ENCODE peak calls at places on chromosomes 2 and 18, in four cellular contexts. G is HCT116, H is breast epithelium, J is esophagus squamous epithelium. B is an unnamed sample.

GRCh38 chr2:102033028-102033749 is 41.4 kb downstream of the IL1R2 start:
- DNase-seq in G (no peak), H (peak; percentile 72), J (no peak), B (no peak)

GRCh38 chr2:9388950-9389911 is 34.1 kb downstream of the ITGB1BP1 start:
- DNase-seq in J (no peak), H (no peak), G (no peak), B (no peak)

GRCh38 chr2:48589170-48589767 is 28.4 kb upstream of the GTF2A1L start:
- DNase-seq in J (no peak), H (no peak), G (peak; percentile 28), B (peak; percentile 27)

GRCh38 chr2:128169497-128169896 is 78.5 kb downstream of the UGGT1 start:
- DNase-seq in J (no peak), G (no peak), H (no peak), B (no peak)

GRCh38 chr2:241811209-241811951 is 2.4 kb downstream of the NEU4 start:
- DNase-seq in G (no peak), H (no peak), J (no peak), B (no peak)

GRCh38 chr18:51151568-51152511 is 45.6 kb downstream of the MEX3C start:
- DNase-seq in H (no peak), J (no peak), G (no peak), B (no peak)

GRCh38 chr2:18526429-18526828 is 34.0 kb downstream of the RDH14 start:
- DNase-seq in J (no peak), H (no peak), G (no peak), B (no peak)

GRCh38 chr2:89763581-89764485 is 1072.4 kb downstream of the RPIA start:
- DNase-seq in J (no peak), G (no peak), H (peak; percentile 49), B (no peak)

GRCh38 chr18:8705280-8705940 is at the start of gene MTCL1:
- DNase-seq in J (no peak), G (no peak), H (no peak), B (peak; percentile 82)

GRCh38 chr2:9715238-9715637 is 84.4 kb upstream of the YWHAQ start:
- DNase-seq in G (no peak), J (no peak), H (no peak), B (no peak)

GRCh38 chr2:176188218-176188968 is at the start of gene HOXD1:
- DNase-seq in J (no peak), G (no peak), H (no peak), B (no peak)

GRCh38 chr18:25099838-25100393 is 252.1 kb downstream of the ZNF521 start:
- DNase-seq in G (no peak), J (no peak), H (no peak), B (peak; percentile 29)

GRCh38 chr2:28325567-28326468 is 66.8 kb upstream of the FOSL2 start:
- DNase-seq in G (peak; percentile 65), H (no peak), J (no peak), B (no peak)

GRCh38 chr2:29811378-29811777 is 110.0 kb downstream of the ALK start:
- DNase-seq in J (no peak), G (no peak), H (no peak), B (no peak)

GRCh38 chr2:98472132-98472650 is 27.5 kb downstream of the INPP4A start:
- DNase-seq in G (no peak), J (no peak), H (no peak), B (peak; percentile 91)

GRCh38 chr18:3224223-3224622 is 4.5 kb upstream of the MYOM1 start:
- DNase-seq in G (no peak), H (no peak), J (no peak), B (no peak)

GRCh38 chr18:80171190-80171872 is 62.3 kb downstream of the ADNP2 start:
- DNase-seq in H (peak; percentile 73), G (no peak), J (no peak), B (peak; percentile 71)

GRCh38 chr2:236352761-236353593 is 88.8 kb upstream of the ASB18 start:
- DNase-seq in J (no peak), G (peak; percentile 8), H (no peak), B (peak; percentile 40)

GRCh38 chr18:61578846-61579245 is 245.6 kb downstream of the CDH20 start:
- DNase-seq in J (no peak), G (no peak), H (no peak), B (no peak)

GRCh38 chr2:36407403-36407802 is 51.8 kb downstream of the CRIM1 start:
- DNase-seq in H (no peak), J (no peak), G (no peak), B (no peak)

GRCh38 chr2:221844966-221845365 is 272.9 kb upstream of the EPHA4 start:
- DNase-seq in H (no peak), G (no peak), J (no peak), B (no peak)

GRCh38 chr2:177253704-177254103 is 10.8 kb downstream of the NFE2L2 start:
- DNase-seq in J (no peak), G (no peak), H (no peak), B (no peak)

GRCh38 chr2:28424799-28425492 is 32.3 kb downstream of the FOSL2 start:
- DNase-seq in J (no peak), G (no peak), H (no peak), B (no peak)

GRCh38 chr2:31217465-31218200 is at the start of gene CAPN14:
- DNase-seq in G (no peak), J (no peak), H (no peak), B (no peak)

GRCh38 chr2:219331560-219332213 is 857 bp downstream of the RESP18 start:
- DNase-seq in J (no peak), G (no peak), H (no peak), B (peak; percentile 47)

GRCh38 chr2:121128741-121129659 is 156.0 kb downstream of the TFCP2L1 start:
- DNase-seq in H (no peak), G (peak; percentile 48), J (no peak), B (peak; percentile 65)

GRCh38 chr2:20444113-20444992 is 2.5 kb upstream of the RHOB start:
- DNase-seq in J (no peak), G (no peak), H (no peak), B (no peak)
- TF ChIP-seq POLR2A in J (no peak), G (no peak), H (no peak), B (no peak)

DNA sequence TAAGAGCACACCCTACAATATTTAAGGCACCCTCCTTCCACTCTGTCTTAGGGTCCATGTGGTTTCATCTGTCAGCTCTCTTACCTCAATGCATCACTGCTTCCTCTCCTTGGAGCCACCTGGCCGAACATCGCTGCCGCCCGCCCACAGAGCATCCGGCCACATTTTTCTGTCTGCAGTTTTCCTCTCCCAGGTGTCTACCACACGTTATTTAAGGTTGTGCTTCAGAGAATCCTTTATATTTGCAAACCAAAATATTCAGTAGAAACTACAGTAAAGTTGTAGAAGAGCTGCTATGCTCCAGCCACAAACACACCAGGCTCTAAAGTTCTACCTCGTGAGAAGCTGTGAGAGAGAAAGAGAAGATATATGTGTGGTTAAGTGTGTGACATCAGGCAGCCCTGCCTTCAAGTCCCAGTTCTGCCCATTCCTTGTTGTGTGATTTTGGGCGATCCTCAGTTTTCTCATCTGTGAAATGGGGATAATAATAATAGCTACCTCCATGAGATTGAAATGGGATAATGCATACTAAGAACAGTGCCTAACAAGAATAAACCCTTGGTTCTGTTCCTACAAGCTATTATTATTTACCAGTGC is 4.9 kb upstream of the STK17B start:
- DNase-seq in G (no peak), J (peak; percentile 13), H (no peak), B (no peak)
- TF ChIP-seq POLR2A in G (no peak), J (peak; percentile 67), H (no peak), B (no peak)

GRCh38 chr2:75646090-75646582 is 447 bp upstream of the MRPL19 start:
- DNase-seq in H (no peak), G (no peak), J (no peak), B (no peak)

GRCh38 chr2:75645643-75646042 is 940 bp upstream of the MRPL19 start:
- DNase-seq in J (no peak), G (no peak), H (no peak), B (no peak)

GRCh38 chr2:75643980-75644379 is 2.6 kb upstream of the MRPL19 start:
- DNase-seq in G (no peak), J (no peak), H (no peak), B (no peak)

GRCh38 chr2:75647771-75648170 is 1.2 kb downstream of the MRPL19 start:
- DNase-seq in G (no peak), J (no peak), H (no peak), B (peak; percentile 33)

DNA sequence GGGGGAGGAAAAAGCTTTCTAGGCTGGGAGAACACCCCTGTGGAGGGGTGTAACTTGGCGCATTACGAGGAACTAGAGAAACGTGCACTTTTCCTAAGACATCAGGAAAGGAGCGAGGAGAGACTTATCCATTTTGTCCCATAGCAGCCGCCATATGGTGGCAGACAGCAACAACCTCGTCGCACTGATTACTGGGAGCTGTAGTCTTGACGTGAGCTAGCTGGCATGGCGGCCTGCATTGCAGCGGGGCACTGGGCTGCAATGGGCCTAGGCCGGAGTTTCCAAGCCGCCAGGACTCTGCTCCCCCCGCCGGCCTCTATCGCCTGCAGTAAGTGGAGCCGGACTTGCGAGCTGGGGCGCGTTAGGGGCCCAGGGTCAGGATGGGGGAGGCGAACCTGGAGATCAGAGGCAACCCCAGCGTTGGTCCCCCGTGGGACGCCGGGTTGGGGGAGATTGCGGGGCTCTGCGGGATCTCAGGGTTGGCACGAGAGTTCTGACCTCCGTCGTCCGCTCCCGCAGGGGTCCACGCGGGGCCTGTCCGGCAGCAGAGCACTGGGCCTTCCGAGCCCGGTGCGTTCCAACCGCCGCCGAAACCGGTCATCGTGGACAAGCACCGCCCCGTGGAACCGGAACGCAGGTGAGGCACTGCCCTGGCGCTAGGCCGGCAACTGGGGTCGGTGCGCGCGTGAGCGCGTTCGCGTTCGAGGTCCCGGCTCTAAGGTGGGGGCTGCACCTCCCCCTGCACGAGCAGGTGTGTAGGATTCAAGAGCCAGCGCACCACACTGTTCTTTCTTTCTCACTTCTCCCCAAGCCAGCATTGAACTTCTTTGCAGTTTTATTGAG is at the start of gene MRPL19:
- DNase-seq in G (peak; percentile 87), J (peak; percentile 24), H (peak; percentile 72), B (peak; percentile 91)
- TF ChIP-seq POLR2A in G (no peak), J (peak; percentile 51), H (no peak), B (peak; percentile 56)

GRCh38 chr2:171161425-171162289 is 964 bp upstream of the TLK1 start:
- DNase-seq in H (no peak), G (no peak), J (no peak), B (peak; percentile 57)

GRCh38 chr2:171159326-171160118 is 1.2 kb downstream of the TLK1 start:
- DNase-seq in H (peak; percentile 56), J (no peak), G (peak; percentile 12), B (peak; percentile 84)

GRCh38 chr2:171158790-171159325 is 1.8 kb downstream of the TLK1 start:
- DNase-seq in G (no peak), J (no peak), H (no peak), B (no peak)

GRCh38 chr2:171160630-171161424 is at the start of gene TLK1:
- DNase-seq in J (peak; percentile 7), H (peak; percentile 66), G (peak; percentile 18), B (peak; percentile 92)

GRCh38 chr2:171160119-171160629 is 519 bp downstream of the TLK1 start:
- DNase-seq in G (peak; percentile 21), J (no peak), H (peak; percentile 67), B (peak; percentile 78)
- TF ChIP-seq POLR2A in G (no peak), J (no peak), H (no peak), B (no peak)

B was measured in erythroblast.